ENCODE peak calls at places on chromosomes 12 and 14, in six cellular contexts. One of them, this sample, is unnamed.

GRCh38 chr12:11727133-11727664 is 77.7 kb downstream of the ETV6 start:
- DNase-seq in colonic mucosa: no peak
- DNase-seq in lung: no peak
- DNase-seq in PC-9: no peak
- DNase-seq in uterus: no peak
- DNase-seq in right cardiac atrium: no peak
- DNase-seq in this sample: no peak

GRCh38 chr14:53180272-53181221 is 27.4 kb upstream of the DDHD1 start:
- DNase-seq in uterus: no peak
- DNase-seq in PC-9: no peak
- DNase-seq in lung: no peak
- DNase-seq in right cardiac atrium: no peak
- DNase-seq in colonic mucosa: no peak
- DNase-seq in this sample: peak

GRCh38 chr12:6452245-6452731 is 446 bp downstream of the TAPBPL start:
- DNase-seq in uterus: peak
- DNase-seq in PC-9: no peak
- DNase-seq in right cardiac atrium: no peak
- DNase-seq in colonic mucosa: peak
- DNase-seq in lung: no peak
- DNase-seq in this sample: peak

GRCh38 chr12:6279631-6280030 is 30.9 kb upstream of the PLEKHG6 start:
- DNase-seq in right cardiac atrium: no peak
- DNase-seq in lung: no peak
- DNase-seq in PC-9: no peak
- DNase-seq in colonic mucosa: no peak
- DNase-seq in uterus: no peak
- DNase-seq in this sample: no peak

GRCh38 chr12:26113194-26113654 is 11.6 kb downstream of the BHLHE41 start:
- DNase-seq in colonic mucosa: peak
- DNase-seq in PC-9: peak
- DNase-seq in right cardiac atrium: no peak
- DNase-seq in uterus: no peak
- DNase-seq in lung: no peak
- DNase-seq in this sample: no peak

GRCh38 chr14:104392396-104393198 is 187.0 kb upstream of the C14orf180 start:
- DNase-seq in right cardiac atrium: no peak
- DNase-seq in PC-9: no peak
- DNase-seq in colonic mucosa: peak
- DNase-seq in uterus: peak
- DNase-seq in lung: no peak
- DNase-seq in this sample: no peak

GRCh38 chr14:105075364-105076295 is 10.4 kb upstream of the GPR132 start:
- DNase-seq in colonic mucosa: peak
- DNase-seq in right cardiac atrium: peak
- DNase-seq in uterus: no peak
- DNase-seq in PC-9: no peak
- DNase-seq in lung: no peak
- DNase-seq in this sample: peak

GRCh38 chr12:57619434-57620244 is 8.4 kb downstream of the ARHGEF25 start:
- DNase-seq in uterus: no peak
- DNase-seq in colonic mucosa: no peak
- DNase-seq in lung: no peak
- DNase-seq in right cardiac atrium: no peak
- DNase-seq in PC-9: no peak
- DNase-seq in this sample: peak

GRCh38 chr12:108446766-108447165 is 68.3 kb upstream of the FICD start:
- DNase-seq in lung: no peak
- DNase-seq in uterus: peak
- DNase-seq in right cardiac atrium: no peak
- DNase-seq in colonic mucosa: no peak
- DNase-seq in PC-9: no peak
- DNase-seq in this sample: no peak

GRCh38 chr12:74537126-74537706 is 419 bp upstream of the ATXN7L3B start:
- DNase-seq in right cardiac atrium: no peak
- DNase-seq in uterus: no peak
- DNase-seq in PC-9: peak
- DNase-seq in lung: no peak
- DNase-seq in colonic mucosa: no peak
- DNase-seq in this sample: peak

GRCh38 chr14:52988153-52988552 is 37.3 kb upstream of the FERMT2 start:
- DNase-seq in right cardiac atrium: no peak
- DNase-seq in lung: no peak
- DNase-seq in PC-9: no peak
- DNase-seq in uterus: no peak
- DNase-seq in colonic mucosa: no peak
- DNase-seq in this sample: no peak

GRCh38 chr14:92516966-92517350 is 3.4 kb downstream of the RIN3 start:
- DNase-seq in PC-9: no peak
- DNase-seq in uterus: no peak
- DNase-seq in right cardiac atrium: no peak
- DNase-seq in lung: no peak
- DNase-seq in colonic mucosa: no peak
- DNase-seq in this sample: no peak

GRCh38 chr14:34081126-34081575 is 130.3 kb upstream of the EGLN3 start:
- DNase-seq in uterus: no peak
- DNase-seq in lung: no peak
- DNase-seq in right cardiac atrium: no peak
- DNase-seq in PC-9: no peak
- DNase-seq in colonic mucosa: no peak
- DNase-seq in this sample: no peak

GRCh38 chr12:31315089-31315725 is 10.7 kb downstream of the SINHCAF start:
- DNase-seq in right cardiac atrium: no peak
- DNase-seq in lung: no peak
- DNase-seq in uterus: no peak
- DNase-seq in colonic mucosa: no peak
- DNase-seq in PC-9: no peak
- DNase-seq in this sample: no peak

GRCh38 chr12:54572881-54573280 is 15.6 kb downstream of the PPP1R1A start:
- DNase-seq in lung: no peak
- DNase-seq in uterus: no peak
- DNase-seq in colonic mucosa: no peak
- DNase-seq in right cardiac atrium: no peak
- DNase-seq in PC-9: no peak
- DNase-seq in this sample: no peak

GRCh38 chr12:70048521-70049245 is 194.6 kb upstream of the CNOT2 start:
- DNase-seq in uterus: no peak
- DNase-seq in colonic mucosa: peak
- DNase-seq in PC-9: no peak
- DNase-seq in lung: no peak
- DNase-seq in right cardiac atrium: no peak
- DNase-seq in this sample: peak

GRCh38 chr12:120978296-120979219 is at the start of gene HNF1A:
- DNase-seq in uterus: no peak
- DNase-seq in right cardiac atrium: no peak
- DNase-seq in lung: no peak
- DNase-seq in colonic mucosa: peak
- DNase-seq in PC-9: no peak
- DNase-seq in this sample: peak

GRCh38 chr14:74491952-74492351 is 1.2 kb downstream of the NPC2 start:
- DNase-seq in uterus: no peak
- DNase-seq in right cardiac atrium: no peak
- DNase-seq in lung: no peak
- DNase-seq in colonic mucosa: peak
- DNase-seq in PC-9: peak
- DNase-seq in this sample: peak

GRCh38 chr12:7190268-7191055 is 976 bp downstream of the PEX5 start:
- DNase-seq in colonic mucosa: peak
- DNase-seq in PC-9: no peak
- DNase-seq in lung: no peak
- DNase-seq in uterus: peak
- DNase-seq in right cardiac atrium: peak
- DNase-seq in this sample: peak

GRCh38 chr12:119096429-119097202 is 82.1 kb upstream of the HSPB8 start:
- DNase-seq in PC-9: no peak
- DNase-seq in right cardiac atrium: no peak
- DNase-seq in colonic mucosa: no peak
- DNase-seq in lung: no peak
- DNase-seq in uterus: no peak
- DNase-seq in this sample: peak

GRCh38 chr14:106372870-106373657 is 846.7 kb downstream of the TMEM121 start:
- DNase-seq in lung: peak
- DNase-seq in uterus: no peak
- DNase-seq in right cardiac atrium: peak
- DNase-seq in colonic mucosa: peak
- DNase-seq in PC-9: peak
- DNase-seq in this sample: no peak

GRCh38 chr12:114702462-114702861 is 18.5 kb upstream of the TBX3 start:
- DNase-seq in lung: no peak
- DNase-seq in colonic mucosa: no peak
- DNase-seq in uterus: no peak
- DNase-seq in right cardiac atrium: no peak
- DNase-seq in PC-9: no peak
- DNase-seq in this sample: no peak

GRCh38 chr12:32895688-32896437 is 714 bp downstream of the PKP2 start:
- DNase-seq in PC-9: no peak
- DNase-seq in right cardiac atrium: peak
- DNase-seq in lung: no peak
- DNase-seq in uterus: peak
- DNase-seq in colonic mucosa: peak
- DNase-seq in this sample: peak

GRCh38 chr12:15216036-15216889 is 5.0 kb downstream of the RERG start:
- DNase-seq in colonic mucosa: no peak
- DNase-seq in uterus: no peak
- DNase-seq in PC-9: peak
- DNase-seq in right cardiac atrium: no peak
- DNase-seq in lung: no peak
- DNase-seq in this sample: no peak

GRCh38 chr12:15208871-15209656 is 12.2 kb downstream of the RERG start:
- DNase-seq in PC-9: no peak
- DNase-seq in colonic mucosa: no peak
- DNase-seq in lung: no peak
- DNase-seq in right cardiac atrium: peak
- DNase-seq in uterus: no peak
- DNase-seq in this sample: no peak

GRCh38 chr12:15209782-15210181 is 11.4 kb downstream of the RERG start:
- DNase-seq in colonic mucosa: no peak
- DNase-seq in uterus: peak
- DNase-seq in lung: no peak
- DNase-seq in right cardiac atrium: no peak
- DNase-seq in PC-9: peak
- DNase-seq in this sample: no peak

GRCh38 chr12:15214851-15215601 is 6.2 kb downstream of the RERG start:
- DNase-seq in lung: no peak
- DNase-seq in uterus: no peak
- DNase-seq in colonic mucosa: no peak
- DNase-seq in right cardiac atrium: no peak
- DNase-seq in PC-9: no peak
- DNase-seq in this sample: no peak

GRCh38 chr12:15212877-15213276 is 8.3 kb downstream of the RERG start:
- DNase-seq in right cardiac atrium: no peak
- DNase-seq in colonic mucosa: no peak
- DNase-seq in PC-9: no peak
- DNase-seq in uterus: no peak
- DNase-seq in lung: no peak
- DNase-seq in this sample: no peak
- H3K27ac ChIP-seq in right cardiac atrium: no peak
- H3K27ac ChIP-seq in colonic mucosa: no peak
- H3K27ac ChIP-seq in PC-9: no peak
- H3K27ac ChIP-seq in uterus: peak
- H3K27ac ChIP-seq in lung: no peak
- H3K27ac ChIP-seq in this sample: no peak

GRCh38 chr12:124381454-124382207 is 86.7 kb downstream of the RFLNA start:
- DNase-seq in lung: peak
- DNase-seq in colonic mucosa: peak
- DNase-seq in right cardiac atrium: peak
- DNase-seq in PC-9: peak
- DNase-seq in uterus: peak
- DNase-seq in this sample: peak
- H3K27ac ChIP-seq in lung: peak
- H3K27ac ChIP-seq in colonic mucosa: peak
- H3K27ac ChIP-seq in right cardiac atrium: peak
- H3K27ac ChIP-seq in PC-9: peak
- H3K27ac ChIP-seq in uterus: peak
- H3K27ac ChIP-seq in this sample: peak

GRCh38 chr12:132804426-132804861 is 24.2 kb downstream of the GOLGA3 start:
- DNase-seq in lung: no peak
- DNase-seq in colonic mucosa: peak
- DNase-seq in uterus: no peak
- DNase-seq in PC-9: peak
- DNase-seq in right cardiac atrium: no peak
- DNase-seq in this sample: peak

GRCh38 chr12:132803125-132803524 is 25.5 kb downstream of the GOLGA3 start:
- DNase-seq in right cardiac atrium: no peak
- DNase-seq in colonic mucosa: no peak
- DNase-seq in lung: no peak
- DNase-seq in PC-9: no peak
- DNase-seq in uterus: no peak
- DNase-seq in this sample: no peak

GRCh38 chr12:132807295-132808222 is 21.1 kb downstream of the GOLGA3 start:
- DNase-seq in colonic mucosa: no peak
- DNase-seq in PC-9: no peak
- DNase-seq in lung: no peak
- DNase-seq in right cardiac atrium: no peak
- DNase-seq in uterus: no peak
- DNase-seq in this sample: no peak

GRCh38 chr12:132803883-132804282 is 24.8 kb downstream of the GOLGA3 start:
- DNase-seq in PC-9: no peak
- DNase-seq in lung: no peak
- DNase-seq in colonic mucosa: no peak
- DNase-seq in right cardiac atrium: peak
- DNase-seq in uterus: no peak
- DNase-seq in this sample: no peak

DNA sequence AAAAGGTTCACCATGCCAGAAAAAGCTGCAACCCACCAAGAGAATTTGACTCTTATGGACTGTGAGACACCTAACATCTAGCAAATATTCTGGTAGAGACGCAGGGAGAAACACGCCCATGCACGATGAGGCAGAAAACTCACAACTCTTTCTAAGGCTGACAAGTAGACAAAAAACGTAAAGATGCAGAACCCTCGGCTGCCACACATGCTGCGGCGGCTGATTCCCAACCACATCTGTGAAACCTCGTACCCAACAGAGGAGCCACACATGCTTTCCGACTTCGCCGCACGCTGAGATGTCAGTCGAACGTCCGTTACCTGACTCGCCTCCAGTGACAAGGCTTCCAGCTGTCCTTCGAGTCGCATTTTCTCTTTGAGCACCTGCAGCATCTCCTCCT is 21.8 kb downstream of the GOLGA3 start:
- DNase-seq in uterus: no peak
- DNase-seq in right cardiac atrium: no peak
- DNase-seq in lung: no peak
- DNase-seq in PC-9: no peak
- DNase-seq in colonic mucosa: no peak
- DNase-seq in this sample: no peak
- H3K27ac ChIP-seq in uterus: no peak
- H3K27ac ChIP-seq in right cardiac atrium: no peak
- H3K27ac ChIP-seq in lung: no peak
- H3K27ac ChIP-seq in PC-9: no peak
- H3K27ac ChIP-seq in colonic mucosa: no peak
- H3K27ac ChIP-seq in this sample: no peak

GRCh38 chr14:22871962-22872832 is 657 bp downstream of the LRP10 start:
- DNase-seq in uterus: peak
- DNase-seq in PC-9: peak
- DNase-seq in lung: peak
- DNase-seq in right cardiac atrium: peak
- DNase-seq in colonic mucosa: peak
- DNase-seq in this sample: peak
- H3K27ac ChIP-seq in uterus: peak
- H3K27ac ChIP-seq in PC-9: peak
- H3K27ac ChIP-seq in lung: peak
- H3K27ac ChIP-seq in right cardiac atrium: peak
- H3K27ac ChIP-seq in colonic mucosa: peak
- H3K27ac ChIP-seq in this sample: peak